ENCODE peak calls at places on chromosome 1, in eight cellular contexts. L, X, P, H, B, Y, N and A are unnamed samples.

GRCh38 chr1:48471103-48471502 is 901 bp downstream of the SPATA6 start:
- DNase-seq in L (no peak), X (no peak), P (no peak), H (no peak), B (peak), Y (peak), N (no peak), A (no peak)

GRCh38 chr1:24189528-24189927 is 2.4 kb upstream of the IFNLR1 start:
- DNase-seq in L (no peak), X (no peak), P (no peak), H (no peak), B (no peak), Y (no peak), N (no peak), A (no peak)

GRCh38 chr1:201191723-201192477 is 1.3 kb downstream of the IGFN1 start:
- DNase-seq in L (no peak), X (peak), P (no peak), H (no peak), B (no peak), Y (no peak), N (no peak), A (peak)

GRCh38 chr1:230228234-230228897 is 161.3 kb downstream of the GALNT2 start:
- DNase-seq in L (no peak), X (no peak), P (no peak), H (no peak), B (no peak), Y (no peak), N (no peak), A (no peak)

GRCh38 chr1:233843523-233844204 is 60.8 kb upstream of the SLC35F3 start:
- DNase-seq in L (no peak), X (peak), P (no peak), H (no peak), B (no peak), Y (no peak), N (no peak), A (no peak)

GRCh38 chr1:160862151-160863061 is at the start of gene CD244:
- DNase-seq in L (no peak), X (no peak), P (peak), H (no peak), B (no peak), Y (no peak), N (no peak), A (peak)

GRCh38 chr1:45545553-45546310 is 4.9 kb upstream of the AKR1A1 start:
- DNase-seq in L (no peak), X (no peak), P (no peak), H (no peak), B (no peak), Y (no peak), N (no peak), A (no peak)

GRCh38 chr1:3610165-3610822 is 1.0 kb downstream of the MEGF6 start:
- DNase-seq in L (no peak), X (no peak), P (no peak), H (no peak), B (peak), Y (no peak), N (no peak), A (no peak)

GRCh38 chr1:25617626-25618432 is 1.2 kb downstream of the MAN1C1 start:
- DNase-seq in L (no peak), X (no peak), P (no peak), H (no peak), B (peak), Y (peak), N (peak), A (no peak)

GRCh38 chr1:97254731-97255463 is 533.3 kb downstream of the PTBP2 start:
- DNase-seq in L (no peak), X (no peak), P (no peak), H (no peak), B (no peak), Y (no peak), N (no peak), A (no peak)

GRCh38 chr1:247273013-247273412 is 17.1 kb downstream of the VN1R5 start:
- DNase-seq in L (no peak), X (no peak), P (peak), H (no peak), B (no peak), Y (no peak), N (peak), A (no peak)

GRCh38 chr1:164712131-164713031 is 153.4 kb downstream of the PBX1 start:
- DNase-seq in L (peak), X (no peak), P (peak), H (no peak), B (peak), Y (no peak), N (peak), A (peak)

GRCh38 chr1:218479436-218480115 is 134.4 kb downstream of the TGFB2 start:
- DNase-seq in L (no peak), X (no peak), P (no peak), H (no peak), B (no peak), Y (no peak), N (no peak), A (no peak)

GRCh38 chr1:218480691-218481099 is 135.6 kb downstream of the TGFB2 start:
- DNase-seq in L (no peak), X (no peak), P (no peak), H (no peak), B (no peak), Y (no peak), N (no peak), A (no peak)

GRCh38 chr1:218478336-218478735 is 133.2 kb downstream of the TGFB2 start:
- DNase-seq in L (no peak), X (no peak), P (no peak), H (no peak), B (no peak), Y (no peak), N (no peak), A (no peak)

GRCh38 chr1:218481116-218481775 is 136.1 kb downstream of the TGFB2 start:
- DNase-seq in L (no peak), X (no peak), P (no peak), H (no peak), B (no peak), Y (no peak), N (no peak), A (no peak)

DNA sequence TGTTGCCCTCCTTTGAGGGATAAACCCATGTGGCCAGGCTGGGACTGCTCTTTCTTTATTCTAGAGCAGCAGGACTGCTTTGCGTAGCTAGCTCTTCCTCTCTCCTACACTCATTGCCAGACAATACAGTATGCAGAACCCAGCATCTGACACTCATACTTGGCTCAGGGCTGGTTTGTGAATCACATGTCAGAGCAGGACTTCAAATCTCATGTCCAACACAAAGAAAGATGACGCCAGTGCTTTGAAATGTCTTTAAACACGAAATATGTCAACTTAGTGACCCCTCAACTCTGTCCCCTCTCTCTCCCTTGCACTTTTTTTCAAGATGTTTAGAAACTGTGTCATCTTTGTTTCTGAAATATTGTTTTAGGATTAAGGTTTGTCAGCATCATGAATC is 135.0 kb downstream of the TGFB2 start:
- DNase-seq in L (no peak), X (no peak), P (no peak), H (no peak), B (no peak), Y (peak), N (peak), A (no peak)
- TF ChIP-seq POLR2A in L (no peak), X (no peak), P (no peak), H (no peak), B (no peak), Y (no peak), N (no peak), A (no peak)

DNA sequence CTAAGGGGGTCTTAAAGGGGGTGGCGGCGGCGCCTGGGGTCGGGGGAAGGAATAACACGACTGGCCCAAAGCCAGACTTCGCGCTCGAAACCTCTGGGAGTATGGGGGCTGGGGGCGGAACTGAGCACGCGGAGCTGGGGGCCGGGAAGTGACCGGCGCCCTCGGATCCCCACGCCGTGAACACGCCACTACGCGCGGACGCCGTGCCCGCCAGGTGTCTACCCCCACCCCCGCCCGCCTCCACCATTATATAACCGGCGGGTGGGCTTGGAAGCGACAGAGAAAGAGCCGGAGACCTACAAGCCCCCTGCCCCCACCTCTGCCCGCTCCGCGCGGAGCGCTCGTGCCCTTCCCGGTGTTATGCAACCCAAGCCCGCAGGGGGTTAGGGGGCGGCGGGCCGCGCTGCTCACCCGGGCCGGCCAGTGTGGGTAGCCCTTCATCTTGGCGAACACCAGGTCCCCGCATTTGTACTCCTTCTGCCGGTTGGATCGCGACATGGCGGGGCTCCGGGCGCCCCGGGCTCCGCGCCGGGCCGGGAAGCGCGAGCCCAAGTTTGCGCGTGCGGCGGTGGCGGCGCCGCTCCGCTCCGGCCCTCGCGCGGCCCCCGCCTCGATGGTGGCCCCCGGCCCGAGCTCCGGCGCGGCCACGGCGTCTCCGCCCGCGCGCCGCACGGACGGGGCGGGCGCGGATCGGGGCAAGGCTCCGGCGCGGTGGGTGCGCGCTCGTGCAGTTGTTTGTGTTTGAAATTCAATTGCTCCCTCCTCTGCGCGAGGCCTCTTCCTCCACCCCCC is at the start of gene HDGF:
- DNase-seq in L (peak), X (no peak), P (peak), H (no peak), B (peak), Y (peak), N (peak), A (peak)
- TF ChIP-seq POLR2A in L (peak), X (no peak), P (no peak), H (no peak), B (peak), Y (no peak), N (no peak), A (no peak)

GRCh38 chr1:211676106-211676583 is 724 bp upstream of the NEK2 start:
- DNase-seq in L (no peak), X (no peak), P (no peak), H (no peak), B (no peak), Y (no peak), N (no peak), A (no peak)

GRCh38 chr1:211680752-211681327 is 5.4 kb upstream of the NEK2 start:
- DNase-seq in L (peak), X (peak), P (peak), H (peak), B (peak), Y (peak), N (peak), A (peak)

GRCh38 chr1:211677659-211678058 is 2.2 kb upstream of the NEK2 start:
- DNase-seq in L (no peak), X (no peak), P (no peak), H (no peak), B (no peak), Y (no peak), N (no peak), A (no peak)

DNA sequence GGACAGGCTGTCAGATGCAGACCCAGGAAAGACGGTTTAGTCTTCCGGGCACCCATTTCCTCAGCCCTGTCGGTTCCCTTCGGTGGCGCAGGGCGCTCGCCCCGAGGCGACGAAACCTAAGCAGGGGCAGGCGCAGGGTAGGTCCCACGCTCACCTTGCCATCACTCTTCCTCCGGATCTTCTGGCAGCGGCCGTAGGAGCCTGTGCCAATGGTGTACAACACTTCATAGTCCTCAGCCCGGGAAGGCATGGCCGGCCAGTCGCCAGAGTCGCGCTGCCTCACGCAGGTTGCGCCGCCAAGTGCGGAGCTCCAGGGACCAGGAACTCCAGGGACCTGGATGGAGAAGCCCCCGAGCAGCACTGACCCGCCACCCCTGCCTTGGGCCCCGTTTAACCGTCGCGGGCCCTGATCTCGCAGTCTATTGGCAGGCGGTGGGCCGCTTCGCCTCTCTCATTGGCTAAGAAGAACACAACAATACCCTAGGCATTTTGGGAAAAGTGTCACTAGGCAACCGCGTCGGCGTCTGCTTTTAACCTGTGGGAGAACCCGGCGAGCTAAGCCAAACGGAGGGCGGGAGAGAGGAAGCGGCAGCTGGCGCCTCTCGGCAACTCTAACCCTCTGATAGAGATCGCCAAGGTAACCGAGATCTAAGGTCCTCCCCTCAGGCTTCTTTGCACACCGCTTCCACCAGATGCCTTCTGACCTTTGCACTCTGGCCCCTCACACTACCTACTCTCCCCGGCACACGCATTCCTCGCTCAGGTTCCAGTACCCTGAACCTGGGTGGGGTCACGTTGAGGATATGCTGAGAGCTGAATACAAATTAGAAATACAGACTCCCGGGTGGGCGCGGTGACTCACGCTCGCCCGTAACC is at the start of gene NEK2:
- DNase-seq in L (peak), X (peak), P (peak), H (peak), B (peak), Y (peak), N (peak), A (peak)
- TF ChIP-seq POLR2A in L (no peak), X (no peak), P (no peak), H (no peak), B (no peak), Y (no peak), N (no peak), A (peak)

GRCh38 chr1:228734881-228735801 is at the start of gene RHOU:
- DNase-seq in L (peak), X (peak), P (peak), H (peak), B (peak), Y (peak), N (peak), A (peak)
- TF ChIP-seq POLR2A in L (peak), X (peak), P (no peak), H (no peak), B (peak), Y (peak), N (peak), A (no peak)